ENCODE peak calls at places on chromosomes 7 and 10, in eight cellular contexts. J is astrocyte; X is cardiac muscle cell; N is fibroblast of lung; D is cardiac fibroblast; K is stimulated activated CD4-positive, alpha-beta T cell treated with anti-CD3 and anti-CD28 coated beads, Interleukin-1b, Interleukin-23, amount 100 ng/mL, for 1 hour; M is activated T-cell treated with anti-CD3 and anti-CD28 coated beads, Interleukin-2, amount 50 U/mL, for 72 hours; I is M059J. S is an unnamed sample.

GRCh38 chr10:92695679-92696605 is 6.2 kb downstream of the HHEX start:
- DNase-seq in N (peak; percentile 68), K (no peak), X (peak; percentile 23), J (peak; percentile 49), M (no peak), I (peak; percentile 79), D (peak; percentile 67), S (peak; percentile 58)

GRCh38 chr7:1855396-1856160 is 185.5 kb downstream of the ELFN1 start:
- DNase-seq in J (no peak), X (no peak), D (no peak), K (no peak), M (no peak), N (no peak), I (no peak), S (no peak)

GRCh38 chr10:126749030-126749655 is 78.7 kb upstream of the C10orf90 start:
- DNase-seq in K (no peak), X (peak; percentile 82), D (peak; percentile 90), M (peak; percentile 62), N (peak; percentile 80), J (peak; percentile 71), I (peak; percentile 77), S (peak; percentile 78)

GRCh38 chr10:94218496-94219183 is 144.1 kb downstream of the NOC3L start:
- DNase-seq in N (peak; percentile 59), X (no peak), J (peak; percentile 40), I (no peak), D (no peak), M (no peak), K (no peak), S (no peak)

GRCh38 chr7:107171496-107171895 is 2.7 kb downstream of the HBP1 start:
- DNase-seq in J (no peak), K (no peak), I (no peak), X (no peak), M (no peak), D (no peak), N (no peak), S (no peak)

GRCh38 chr10:95920798-95921426 is 13.1 kb downstream of the CC2D2B start:
- DNase-seq in J (no peak), D (no peak), N (no peak), X (no peak), K (no peak), I (no peak), M (no peak), S (no peak)

GRCh38 chr7:158705234-158705890 is 758 bp upstream of the NCAPG2 start:
- DNase-seq in K (no peak), M (no peak), D (no peak), J (no peak), N (no peak), I (peak; percentile 27), X (peak; percentile 11), S (no peak)

GRCh38 chr10:100006241-100006886 is 3.4 kb downstream of the DNMBP start:
- DNase-seq in M (peak; percentile 6), I (peak; percentile 98), K (no peak), X (no peak), N (peak; percentile 98), J (peak; percentile 97), D (peak; percentile 97), S (peak; percentile 93)

GRCh38 chr7:6268909-6269306 is 3.5 kb downstream of the CYTH3 start:
- DNase-seq in J (no peak), K (no peak), N (no peak), D (no peak), X (no peak), I (no peak), M (no peak), S (no peak)

GRCh38 chr10:74177140-74177677 is 26.2 kb downstream of the ADK start:
- DNase-seq in K (no peak), J (no peak), I (peak; percentile 60), M (peak; percentile 60), N (peak; percentile 37), X (no peak), D (peak; percentile 53), S (no peak)

GRCh38 chr7:92838934-92839333 is 2.6 kb upstream of the CDK6 start:
- DNase-seq in M (no peak), K (no peak), I (no peak), N (no peak), J (no peak), D (no peak), X (no peak), S (no peak)

GRCh38 chr10:76303682-76304316 is 872.4 kb downstream of the LRMDA start:
- DNase-seq in X (peak; percentile 92), N (peak; percentile 82), I (peak; percentile 79), J (peak; percentile 77), D (peak; percentile 88), M (peak; percentile 26), K (no peak), S (peak; percentile 83)

GRCh38 chr7:44967571-44968446 is 11.0 kb downstream of the MYO1G start:
- DNase-seq in J (no peak), D (peak; percentile 40), X (peak; percentile 77), I (peak; percentile 44), N (no peak), M (no peak), K (no peak), S (peak; percentile 46)

GRCh38 chr10:132311338-132311939 is 3.7 kb upstream of the STK32C start:
- DNase-seq in J (no peak), D (no peak), M (no peak), N (no peak), X (no peak), I (peak; percentile 25), K (no peak), S (no peak)

GRCh38 chr10:65548046-65548445 is 1377.8 kb upstream of the LRRTM3 start:
- DNase-seq in M (no peak), N (no peak), D (no peak), K (no peak), I (no peak), X (no peak), J (no peak), S (no peak)

GRCh38 chr7:132609906-132610520 is 33.7 kb upstream of the PLXNA4 start:
- DNase-seq in K (no peak), J (no peak), X (no peak), M (no peak), N (no peak), I (no peak), D (no peak), S (no peak)

GRCh38 chr7:40175725-40176510 is 41.1 kb downstream of the SUGCT start:
- DNase-seq in X (no peak), D (peak; percentile 58), M (no peak), J (peak; percentile 23), I (peak; percentile 44), N (peak; percentile 53), K (no peak), S (no peak)

GRCh38 chr7:99672571-99672970 is 7.2 kb downstream of the CYP3A5 start:
- DNase-seq in J (no peak), X (no peak), K (no peak), D (no peak), I (no peak), N (no peak), M (no peak), S (no peak)

GRCh38 chr7:112566392-112567324 is 85.9 kb downstream of the LSMEM1 start:
- DNase-seq in X (no peak), M (no peak), N (no peak), I (peak; percentile 3), J (no peak), D (no peak), K (no peak), S (no peak)

GRCh38 chr10:62136931-62137330 is 131.7 kb downstream of the RTKN2 start:
- DNase-seq in M (no peak), D (no peak), N (peak; percentile 62), K (no peak), X (no peak), J (peak; percentile 61), I (peak; percentile 13), S (no peak)

GRCh38 chr7:87058739-87059524 is 522 bp downstream of the ELAPOR2 start:
- DNase-seq in K (no peak), D (no peak), M (peak; percentile 8), J (no peak), I (peak; percentile 2), N (no peak), X (peak; percentile 32), S (no peak)

GRCh38 chr10:46523119-46523880 is 33.2 kb downstream of the GPRIN2 start:
- DNase-seq in K (no peak), J (no peak), I (peak; percentile 92), M (no peak), D (peak; percentile 33), N (peak; percentile 41), X (no peak), S (peak; percentile 50)

GRCh38 chr7:92674379-92674778 is 84.2 kb upstream of the FAM133B start:
- DNase-seq in D (no peak), K (no peak), I (no peak), J (no peak), X (no peak), N (no peak), M (no peak), S (no peak)

GRCh38 chr10:90944759-90945158 is 23.9 kb upstream of the ANKRD1 start:
- DNase-seq in M (no peak), J (no peak), N (no peak), I (no peak), K (no peak), D (no peak), X (no peak), S (no peak)

GRCh38 chr10:132376394-132376851 is 20.6 kb upstream of the PWWP2B start:
- DNase-seq in M (no peak), J (no peak), K (no peak), D (peak; percentile 24), X (no peak), N (no peak), I (no peak), S (no peak)

GRCh38 chr7:17021205-17021604 is 139.4 kb upstream of the AGR3 start:
- DNase-seq in I (no peak), M (no peak), D (peak; percentile 36), X (no peak), J (peak; percentile 81), N (peak; percentile 84), K (no peak), S (no peak)

GRCh38 chr7:66374141-66374540 is 169.0 kb downstream of the TPST1 start:
- DNase-seq in K (no peak), I (no peak), N (peak; percentile 22), M (no peak), J (no peak), D (no peak), X (no peak), S (peak; percentile 49)

GRCh38 chr10:129328531-129328930 is 138.5 kb upstream of the MGMT start:
- DNase-seq in M (no peak), K (no peak), X (no peak), N (no peak), J (no peak), D (peak; percentile 20), I (no peak), S (peak; percentile 42)

GRCh38 chr7:41047789-41048191 is 655.1 kb downstream of the INHBA start:
- DNase-seq in K (no peak), I (peak; percentile 24), D (peak; percentile 73), N (peak; percentile 54), M (no peak), X (peak; percentile 73), J (peak; percentile 48), S (peak; percentile 54)

GRCh38 chr7:151199196-151199874 is 11.0 kb downstream of the H2BK1 start:
- DNase-seq in K (no peak), M (no peak), J (no peak), X (no peak), I (no peak), D (no peak), N (no peak), S (no peak)

GRCh38 chr10:132810141-132810806 is 24.3 kb upstream of the NKX6-2 start:
- DNase-seq in M (no peak), N (no peak), D (no peak), I (no peak), K (no peak), J (no peak), X (no peak), S (no peak)

GRCh38 chr7:135950972-135951371 is 26.2 kb downstream of the MTPN start:
- DNase-seq in M (no peak), I (no peak), D (no peak), X (no peak), K (no peak), N (no peak), J (no peak), S (no peak)

GRCh38 chr7:49791089-49791741 is 17.8 kb downstream of the VWC2 start:
- DNase-seq in D (no peak), M (no peak), J (no peak), X (peak; percentile 73), I (peak; percentile 1), N (no peak), K (no peak), S (no peak)

GRCh38 chr7:112213735-112214134 is 7.2 kb downstream of the ZNF277 start:
- DNase-seq in X (no peak), I (no peak), M (no peak), J (no peak), N (no peak), K (no peak), D (no peak), S (no peak)